ENCODE peak calls at places on chromosomes 13 and 19, in eight cellular contexts. One of them, this sample, is unnamed.

GRCh38 chr19:40524655-40525054 is 52.0 kb upstream of the SHKBP1 start:
- DNase-seq in left lobe of liver: no peak
- DNase-seq in anterior cingulate cortex: no peak
- DNase-seq in aorta: no peak
- DNase-seq in stimulated activated CD8-positive, alpha-beta memory T cell treated with anti-CD3 and anti-CD28 coated beads, Interleukin-7, amount 100 ng/mL, for 48 hours: no peak
- DNase-seq in WTC11: no peak
- DNase-seq in activated CD4-positive, alpha-beta T cell treated with anti-CD3 and anti-CD28 coated beads for 48 hours: no peak
- DNase-seq in AG10803: no peak
- DNase-seq in this sample: no peak

GRCh38 chr19:388691-389090 is 20.3 kb downstream of the C2CD4C start:
- DNase-seq in left lobe of liver: peak; percentile 37
- DNase-seq in anterior cingulate cortex: no peak
- DNase-seq in aorta: no peak
- DNase-seq in stimulated activated CD8-positive, alpha-beta memory T cell treated with anti-CD3 and anti-CD28 coated beads, Interleukin-7, amount 100 ng/mL, for 48 hours: no peak
- DNase-seq in WTC11: peak; percentile 8
- DNase-seq in activated CD4-positive, alpha-beta T cell treated with anti-CD3 and anti-CD28 coated beads for 48 hours: no peak
- DNase-seq in AG10803: no peak
- DNase-seq in this sample: no peak

GRCh38 chr19:40799558-40800338 is 757 bp downstream of the EGLN2 start:
- DNase-seq in left lobe of liver: no peak
- DNase-seq in anterior cingulate cortex: no peak
- DNase-seq in aorta: no peak
- DNase-seq in stimulated activated CD8-positive, alpha-beta memory T cell treated with anti-CD3 and anti-CD28 coated beads, Interleukin-7, amount 100 ng/mL, for 48 hours: no peak
- DNase-seq in WTC11: peak; percentile 62
- DNase-seq in activated CD4-positive, alpha-beta T cell treated with anti-CD3 and anti-CD28 coated beads for 48 hours: peak; percentile 40
- DNase-seq in AG10803: no peak
- DNase-seq in this sample: no peak

GRCh38 chr13:26996965-26997752 is 174.5 kb downstream of the USP12 start:
- DNase-seq in left lobe of liver: no peak
- DNase-seq in anterior cingulate cortex: no peak
- DNase-seq in aorta: no peak
- DNase-seq in stimulated activated CD8-positive, alpha-beta memory T cell treated with anti-CD3 and anti-CD28 coated beads, Interleukin-7, amount 100 ng/mL, for 48 hours: no peak
- DNase-seq in WTC11: no peak
- DNase-seq in activated CD4-positive, alpha-beta T cell treated with anti-CD3 and anti-CD28 coated beads for 48 hours: no peak
- DNase-seq in AG10803: no peak
- DNase-seq in this sample: no peak

GRCh38 chr13:39685652-39686051 is 30.2 kb downstream of the COG6 start:
- DNase-seq in left lobe of liver: no peak
- DNase-seq in anterior cingulate cortex: no peak
- DNase-seq in aorta: no peak
- DNase-seq in stimulated activated CD8-positive, alpha-beta memory T cell treated with anti-CD3 and anti-CD28 coated beads, Interleukin-7, amount 100 ng/mL, for 48 hours: no peak
- DNase-seq in WTC11: no peak
- DNase-seq in activated CD4-positive, alpha-beta T cell treated with anti-CD3 and anti-CD28 coated beads for 48 hours: no peak
- DNase-seq in AG10803: no peak
- DNase-seq in this sample: no peak

GRCh38 chr13:35917942-35918645 is 213.1 kb downstream of the DCLK1 start:
- DNase-seq in left lobe of liver: no peak
- DNase-seq in anterior cingulate cortex: no peak
- DNase-seq in aorta: no peak
- DNase-seq in stimulated activated CD8-positive, alpha-beta memory T cell treated with anti-CD3 and anti-CD28 coated beads, Interleukin-7, amount 100 ng/mL, for 48 hours: no peak
- DNase-seq in WTC11: no peak
- DNase-seq in activated CD4-positive, alpha-beta T cell treated with anti-CD3 and anti-CD28 coated beads for 48 hours: no peak
- DNase-seq in AG10803: peak; percentile 42
- DNase-seq in this sample: no peak

GRCh38 chr13:110677731-110678545 is 28.0 kb downstream of the CARS2 start:
- DNase-seq in left lobe of liver: no peak
- DNase-seq in anterior cingulate cortex: no peak
- DNase-seq in aorta: no peak
- DNase-seq in stimulated activated CD8-positive, alpha-beta memory T cell treated with anti-CD3 and anti-CD28 coated beads, Interleukin-7, amount 100 ng/mL, for 48 hours: peak; percentile 29
- DNase-seq in WTC11: no peak
- DNase-seq in activated CD4-positive, alpha-beta T cell treated with anti-CD3 and anti-CD28 coated beads for 48 hours: peak; percentile 38
- DNase-seq in AG10803: no peak
- DNase-seq in this sample: no peak

GRCh38 chr13:112001571-112001970 is 65.4 kb upstream of the SOX1 start:
- DNase-seq in left lobe of liver: no peak
- DNase-seq in anterior cingulate cortex: no peak
- DNase-seq in aorta: no peak
- DNase-seq in stimulated activated CD8-positive, alpha-beta memory T cell treated with anti-CD3 and anti-CD28 coated beads, Interleukin-7, amount 100 ng/mL, for 48 hours: no peak
- DNase-seq in WTC11: no peak
- DNase-seq in activated CD4-positive, alpha-beta T cell treated with anti-CD3 and anti-CD28 coated beads for 48 hours: no peak
- DNase-seq in AG10803: no peak
- DNase-seq in this sample: no peak

GRCh38 chr13:32403108-32403507 is 24.8 kb downstream of the N4BP2L1 start:
- DNase-seq in left lobe of liver: no peak
- DNase-seq in anterior cingulate cortex: no peak
- DNase-seq in aorta: no peak
- DNase-seq in stimulated activated CD8-positive, alpha-beta memory T cell treated with anti-CD3 and anti-CD28 coated beads, Interleukin-7, amount 100 ng/mL, for 48 hours: no peak
- DNase-seq in WTC11: no peak
- DNase-seq in activated CD4-positive, alpha-beta T cell treated with anti-CD3 and anti-CD28 coated beads for 48 hours: no peak
- DNase-seq in AG10803: no peak
- DNase-seq in this sample: no peak

GRCh38 chr13:31048521-31048920 is 113.2 kb downstream of the HSPH1 start:
- DNase-seq in left lobe of liver: no peak
- DNase-seq in anterior cingulate cortex: no peak
- DNase-seq in aorta: no peak
- DNase-seq in stimulated activated CD8-positive, alpha-beta memory T cell treated with anti-CD3 and anti-CD28 coated beads, Interleukin-7, amount 100 ng/mL, for 48 hours: no peak
- DNase-seq in WTC11: no peak
- DNase-seq in activated CD4-positive, alpha-beta T cell treated with anti-CD3 and anti-CD28 coated beads for 48 hours: no peak
- DNase-seq in AG10803: peak; percentile 49
- DNase-seq in this sample: no peak

GRCh38 chr19:18135712-18136584 is 17.0 kb upstream of the PIK3R2 start:
- DNase-seq in left lobe of liver: peak; percentile 95
- DNase-seq in anterior cingulate cortex: no peak
- DNase-seq in aorta: no peak
- DNase-seq in stimulated activated CD8-positive, alpha-beta memory T cell treated with anti-CD3 and anti-CD28 coated beads, Interleukin-7, amount 100 ng/mL, for 48 hours: no peak
- DNase-seq in WTC11: no peak
- DNase-seq in activated CD4-positive, alpha-beta T cell treated with anti-CD3 and anti-CD28 coated beads for 48 hours: no peak
- DNase-seq in AG10803: no peak
- DNase-seq in this sample: no peak

GRCh38 chr13:38308736-38309135 is 40.9 kb upstream of the UFM1 start:
- DNase-seq in left lobe of liver: no peak
- DNase-seq in anterior cingulate cortex: no peak
- DNase-seq in aorta: no peak
- DNase-seq in stimulated activated CD8-positive, alpha-beta memory T cell treated with anti-CD3 and anti-CD28 coated beads, Interleukin-7, amount 100 ng/mL, for 48 hours: no peak
- DNase-seq in WTC11: no peak
- DNase-seq in activated CD4-positive, alpha-beta T cell treated with anti-CD3 and anti-CD28 coated beads for 48 hours: no peak
- DNase-seq in AG10803: peak; percentile 57
- DNase-seq in this sample: no peak

GRCh38 chr13:112857914-112858490 is 111.0 kb upstream of the MCF2L start:
- DNase-seq in left lobe of liver: no peak
- DNase-seq in anterior cingulate cortex: no peak
- DNase-seq in aorta: no peak
- DNase-seq in stimulated activated CD8-positive, alpha-beta memory T cell treated with anti-CD3 and anti-CD28 coated beads, Interleukin-7, amount 100 ng/mL, for 48 hours: no peak
- DNase-seq in WTC11: no peak
- DNase-seq in activated CD4-positive, alpha-beta T cell treated with anti-CD3 and anti-CD28 coated beads for 48 hours: no peak
- DNase-seq in AG10803: no peak
- DNase-seq in this sample: no peak

GRCh38 chr19:3618144-3618810 is 8.3 kb downstream of the CACTIN start:
- DNase-seq in left lobe of liver: peak; percentile 65
- DNase-seq in anterior cingulate cortex: no peak
- DNase-seq in aorta: peak; percentile 86
- DNase-seq in stimulated activated CD8-positive, alpha-beta memory T cell treated with anti-CD3 and anti-CD28 coated beads, Interleukin-7, amount 100 ng/mL, for 48 hours: no peak
- DNase-seq in WTC11: peak; percentile 80
- DNase-seq in activated CD4-positive, alpha-beta T cell treated with anti-CD3 and anti-CD28 coated beads for 48 hours: peak; percentile 68
- DNase-seq in AG10803: peak; percentile 57
- DNase-seq in this sample: no peak

GRCh38 chr19:39725995-39726394 is 11.8 kb downstream of the CLC start:
- DNase-seq in left lobe of liver: no peak
- DNase-seq in anterior cingulate cortex: no peak
- DNase-seq in aorta: no peak
- DNase-seq in stimulated activated CD8-positive, alpha-beta memory T cell treated with anti-CD3 and anti-CD28 coated beads, Interleukin-7, amount 100 ng/mL, for 48 hours: no peak
- DNase-seq in WTC11: no peak
- DNase-seq in activated CD4-positive, alpha-beta T cell treated with anti-CD3 and anti-CD28 coated beads for 48 hours: no peak
- DNase-seq in AG10803: no peak
- DNase-seq in this sample: no peak

GRCh38 chr13:44277459-44277858 is 96.2 kb upstream of the SERP2 start:
- DNase-seq in left lobe of liver: no peak
- DNase-seq in anterior cingulate cortex: no peak
- DNase-seq in aorta: no peak
- DNase-seq in stimulated activated CD8-positive, alpha-beta memory T cell treated with anti-CD3 and anti-CD28 coated beads, Interleukin-7, amount 100 ng/mL, for 48 hours: no peak
- DNase-seq in WTC11: no peak
- DNase-seq in activated CD4-positive, alpha-beta T cell treated with anti-CD3 and anti-CD28 coated beads for 48 hours: no peak
- DNase-seq in AG10803: no peak
- DNase-seq in this sample: no peak

GRCh38 chr13:95624020-95624419 is 20.5 kb downstream of the DZIP1 start:
- DNase-seq in left lobe of liver: no peak
- DNase-seq in anterior cingulate cortex: no peak
- DNase-seq in aorta: no peak
- DNase-seq in stimulated activated CD8-positive, alpha-beta memory T cell treated with anti-CD3 and anti-CD28 coated beads, Interleukin-7, amount 100 ng/mL, for 48 hours: no peak
- DNase-seq in WTC11: peak; percentile 14
- DNase-seq in activated CD4-positive, alpha-beta T cell treated with anti-CD3 and anti-CD28 coated beads for 48 hours: peak; percentile 9
- DNase-seq in AG10803: peak; percentile 67
- DNase-seq in this sample: no peak

GRCh38 chr19:41352609-41353465 is 885 bp downstream of the TGFB1 start:
- DNase-seq in left lobe of liver: no peak
- DNase-seq in anterior cingulate cortex: no peak
- DNase-seq in aorta: peak; percentile 79
- DNase-seq in stimulated activated CD8-positive, alpha-beta memory T cell treated with anti-CD3 and anti-CD28 coated beads, Interleukin-7, amount 100 ng/mL, for 48 hours: peak; percentile 60
- DNase-seq in WTC11: peak; percentile 75
- DNase-seq in activated CD4-positive, alpha-beta T cell treated with anti-CD3 and anti-CD28 coated beads for 48 hours: peak; percentile 84
- DNase-seq in AG10803: peak; percentile 45
- DNase-seq in this sample: no peak

GRCh38 chr19:17677002-17677401 is 11.2 kb downstream of the UNC13A start:
- DNase-seq in left lobe of liver: no peak
- DNase-seq in anterior cingulate cortex: no peak
- DNase-seq in aorta: no peak
- DNase-seq in stimulated activated CD8-positive, alpha-beta memory T cell treated with anti-CD3 and anti-CD28 coated beads, Interleukin-7, amount 100 ng/mL, for 48 hours: no peak
- DNase-seq in WTC11: peak; percentile 45
- DNase-seq in activated CD4-positive, alpha-beta T cell treated with anti-CD3 and anti-CD28 coated beads for 48 hours: peak; percentile 20
- DNase-seq in AG10803: no peak
- DNase-seq in this sample: no peak

GRCh38 chr13:23463631-23464030 is 30.1 kb upstream of the SACS start:
- DNase-seq in left lobe of liver: no peak
- DNase-seq in anterior cingulate cortex: no peak
- DNase-seq in aorta: no peak
- DNase-seq in stimulated activated CD8-positive, alpha-beta memory T cell treated with anti-CD3 and anti-CD28 coated beads, Interleukin-7, amount 100 ng/mL, for 48 hours: no peak
- DNase-seq in WTC11: no peak
- DNase-seq in activated CD4-positive, alpha-beta T cell treated with anti-CD3 and anti-CD28 coated beads for 48 hours: no peak
- DNase-seq in AG10803: peak; percentile 41
- DNase-seq in this sample: no peak

GRCh38 chr13:33676700-33677048 is 141.3 kb upstream of the RFC3 start:
- DNase-seq in left lobe of liver: peak; percentile 78
- DNase-seq in anterior cingulate cortex: no peak
- DNase-seq in aorta: peak; percentile 51
- DNase-seq in stimulated activated CD8-positive, alpha-beta memory T cell treated with anti-CD3 and anti-CD28 coated beads, Interleukin-7, amount 100 ng/mL, for 48 hours: peak; percentile 16
- DNase-seq in WTC11: no peak
- DNase-seq in activated CD4-positive, alpha-beta T cell treated with anti-CD3 and anti-CD28 coated beads for 48 hours: peak; percentile 36
- DNase-seq in AG10803: peak; percentile 32
- DNase-seq in this sample: peak; percentile 80

GRCh38 chr13:111245781-111246384 is 74.6 kb upstream of the TEX29 start:
- DNase-seq in left lobe of liver: no peak
- DNase-seq in anterior cingulate cortex: no peak
- DNase-seq in aorta: no peak
- DNase-seq in stimulated activated CD8-positive, alpha-beta memory T cell treated with anti-CD3 and anti-CD28 coated beads, Interleukin-7, amount 100 ng/mL, for 48 hours: no peak
- DNase-seq in WTC11: no peak
- DNase-seq in activated CD4-positive, alpha-beta T cell treated with anti-CD3 and anti-CD28 coated beads for 48 hours: no peak
- DNase-seq in AG10803: peak; percentile 92
- DNase-seq in this sample: no peak

GRCh38 chr19:1109697-1110671 is 6.2 kb downstream of the GPX4 start:
- DNase-seq in left lobe of liver: no peak
- DNase-seq in anterior cingulate cortex: no peak
- DNase-seq in aorta: no peak
- DNase-seq in stimulated activated CD8-positive, alpha-beta memory T cell treated with anti-CD3 and anti-CD28 coated beads, Interleukin-7, amount 100 ng/mL, for 48 hours: no peak
- DNase-seq in WTC11: no peak
- DNase-seq in activated CD4-positive, alpha-beta T cell treated with anti-CD3 and anti-CD28 coated beads for 48 hours: no peak
- DNase-seq in AG10803: no peak
- DNase-seq in this sample: no peak

GRCh38 chr13:40874138-40874776 is 84.8 kb downstream of the SLC25A15 start:
- DNase-seq in left lobe of liver: no peak
- DNase-seq in anterior cingulate cortex: no peak
- DNase-seq in aorta: no peak
- DNase-seq in stimulated activated CD8-positive, alpha-beta memory T cell treated with anti-CD3 and anti-CD28 coated beads, Interleukin-7, amount 100 ng/mL, for 48 hours: no peak
- DNase-seq in WTC11: no peak
- DNase-seq in activated CD4-positive, alpha-beta T cell treated with anti-CD3 and anti-CD28 coated beads for 48 hours: no peak
- DNase-seq in AG10803: no peak
- DNase-seq in this sample: no peak

GRCh38 chr13:97266734-97267417 is 44.7 kb downstream of the MBNL2 start:
- DNase-seq in left lobe of liver: no peak
- DNase-seq in anterior cingulate cortex: no peak
- DNase-seq in aorta: no peak
- DNase-seq in stimulated activated CD8-positive, alpha-beta memory T cell treated with anti-CD3 and anti-CD28 coated beads, Interleukin-7, amount 100 ng/mL, for 48 hours: no peak
- DNase-seq in WTC11: no peak
- DNase-seq in activated CD4-positive, alpha-beta T cell treated with anti-CD3 and anti-CD28 coated beads for 48 hours: no peak
- DNase-seq in AG10803: no peak
- DNase-seq in this sample: no peak

GRCh38 chr19:46841458-46842083 is 9.1 kb downstream of the AP2S1 start:
- DNase-seq in left lobe of liver: no peak
- DNase-seq in anterior cingulate cortex: no peak
- DNase-seq in aorta: peak; percentile 82
- DNase-seq in stimulated activated CD8-positive, alpha-beta memory T cell treated with anti-CD3 and anti-CD28 coated beads, Interleukin-7, amount 100 ng/mL, for 48 hours: no peak
- DNase-seq in WTC11: no peak
- DNase-seq in activated CD4-positive, alpha-beta T cell treated with anti-CD3 and anti-CD28 coated beads for 48 hours: no peak
- DNase-seq in AG10803: peak; percentile 55
- DNase-seq in this sample: no peak

GRCh38 chr13:112703935-112704633 is 14.2 kb downstream of the ATP11A start:
- DNase-seq in left lobe of liver: peak; percentile 30
- DNase-seq in anterior cingulate cortex: no peak
- DNase-seq in aorta: no peak
- DNase-seq in stimulated activated CD8-positive, alpha-beta memory T cell treated with anti-CD3 and anti-CD28 coated beads, Interleukin-7, amount 100 ng/mL, for 48 hours: no peak
- DNase-seq in WTC11: peak; percentile 11
- DNase-seq in activated CD4-positive, alpha-beta T cell treated with anti-CD3 and anti-CD28 coated beads for 48 hours: no peak
- DNase-seq in AG10803: no peak
- DNase-seq in this sample: no peak

GRCh38 chr19:35790981-35791813 is 15.8 kb downstream of the ARHGAP33 start:
- DNase-seq in left lobe of liver: no peak
- DNase-seq in anterior cingulate cortex: no peak
- DNase-seq in aorta: no peak
- DNase-seq in stimulated activated CD8-positive, alpha-beta memory T cell treated with anti-CD3 and anti-CD28 coated beads, Interleukin-7, amount 100 ng/mL, for 48 hours: no peak
- DNase-seq in WTC11: no peak
- DNase-seq in activated CD4-positive, alpha-beta T cell treated with anti-CD3 and anti-CD28 coated beads for 48 hours: peak; percentile 25
- DNase-seq in AG10803: no peak
- DNase-seq in this sample: no peak

GRCh38 chr13:105603283-105603682 is 932.2 kb downstream of the EFNB2 start:
- DNase-seq in left lobe of liver: no peak
- DNase-seq in anterior cingulate cortex: no peak
- DNase-seq in aorta: no peak
- DNase-seq in stimulated activated CD8-positive, alpha-beta memory T cell treated with anti-CD3 and anti-CD28 coated beads, Interleukin-7, amount 100 ng/mL, for 48 hours: no peak
- DNase-seq in WTC11: no peak
- DNase-seq in activated CD4-positive, alpha-beta T cell treated with anti-CD3 and anti-CD28 coated beads for 48 hours: no peak
- DNase-seq in AG10803: no peak
- DNase-seq in this sample: peak; percentile 91

GRCh38 chr13:73341748-73342147 is 282.9 kb downstream of the KLF5 start:
- DNase-seq in left lobe of liver: no peak
- DNase-seq in anterior cingulate cortex: no peak
- DNase-seq in aorta: no peak
- DNase-seq in stimulated activated CD8-positive, alpha-beta memory T cell treated with anti-CD3 and anti-CD28 coated beads, Interleukin-7, amount 100 ng/mL, for 48 hours: no peak
- DNase-seq in WTC11: no peak
- DNase-seq in activated CD4-positive, alpha-beta T cell treated with anti-CD3 and anti-CD28 coated beads for 48 hours: peak; percentile 7
- DNase-seq in AG10803: peak; percentile 73
- DNase-seq in this sample: no peak

GRCh38 chr13:106680796-106681482 is 113.0 kb upstream of the ARGLU1 start:
- DNase-seq in left lobe of liver: no peak
- DNase-seq in anterior cingulate cortex: no peak
- DNase-seq in aorta: no peak
- DNase-seq in stimulated activated CD8-positive, alpha-beta memory T cell treated with anti-CD3 and anti-CD28 coated beads, Interleukin-7, amount 100 ng/mL, for 48 hours: no peak
- DNase-seq in WTC11: peak; percentile 70
- DNase-seq in activated CD4-positive, alpha-beta T cell treated with anti-CD3 and anti-CD28 coated beads for 48 hours: no peak
- DNase-seq in AG10803: no peak
- DNase-seq in this sample: no peak

GRCh38 chr13:97030705-97031452 is 36.6 kb upstream of the OXGR1 start:
- DNase-seq in left lobe of liver: no peak
- DNase-seq in anterior cingulate cortex: no peak
- DNase-seq in aorta: no peak
- DNase-seq in stimulated activated CD8-positive, alpha-beta memory T cell treated with anti-CD3 and anti-CD28 coated beads, Interleukin-7, amount 100 ng/mL, for 48 hours: no peak
- DNase-seq in WTC11: no peak
- DNase-seq in activated CD4-positive, alpha-beta T cell treated with anti-CD3 and anti-CD28 coated beads for 48 hours: no peak
- DNase-seq in AG10803: peak; percentile 54
- DNase-seq in this sample: peak; percentile 1

GRCh38 chr19:56769650-56770049 is 70.9 kb downstream of the PEG3 start:
- DNase-seq in left lobe of liver: no peak
- DNase-seq in anterior cingulate cortex: no peak
- DNase-seq in aorta: no peak
- DNase-seq in stimulated activated CD8-positive, alpha-beta memory T cell treated with anti-CD3 and anti-CD28 coated beads, Interleukin-7, amount 100 ng/mL, for 48 hours: no peak
- DNase-seq in WTC11: no peak
- DNase-seq in activated CD4-positive, alpha-beta T cell treated with anti-CD3 and anti-CD28 coated beads for 48 hours: no peak
- DNase-seq in AG10803: no peak
- DNase-seq in this sample: no peak

GRCh38 chr19:30719189-30719990 is 347.2 kb downstream of the ZNF536 start:
- DNase-seq in left lobe of liver: peak; percentile 87
- DNase-seq in anterior cingulate cortex: no peak
- DNase-seq in aorta: no peak
- DNase-seq in stimulated activated CD8-positive, alpha-beta memory T cell treated with anti-CD3 and anti-CD28 coated beads, Interleukin-7, amount 100 ng/mL, for 48 hours: no peak
- DNase-seq in WTC11: peak; percentile 48
- DNase-seq in activated CD4-positive, alpha-beta T cell treated with anti-CD3 and anti-CD28 coated beads for 48 hours: peak; percentile 15
- DNase-seq in AG10803: peak; percentile 26
- DNase-seq in this sample: peak; percentile 5